ENCODE peak calls at places on chromosomes 12 and 14, in four cellular contexts. M is mammary epithelial cell, W is body of pancreas, O is ovary. K is an unnamed sample.
A peak's percentile ranks its signal among the peaks of the same experiment; 100 is the strongest.

GRCh38 chr14:37697489-37698121 is 102.2 kb downstream of the TTC6 start:
- DNase-seq in M (peak; percentile 50), W (no peak), O (no peak), K (no peak)

GRCh38 chr12:65528127-65528526 is 249.6 kb downstream of the MSRB3 start:
- DNase-seq in M (no peak), W (no peak), O (no peak), K (no peak)

GRCh38 chr14:22977684-22978486 is 4.5 kb downstream of the AJUBA start:
- DNase-seq in M (peak; percentile 38), W (peak; percentile 89), O (peak; percentile 51), K (no peak)

GRCh38 chr12:46964496-46965098 is 114.8 kb upstream of the PCED1B start:
- DNase-seq in M (peak; percentile 54), W (peak; percentile 6), O (no peak), K (peak; percentile 47)

GRCh38 chr12:76041406-76041805 is 9.8 kb upstream of the PHLDA1 start:
- DNase-seq in M (no peak), W (no peak), O (no peak), K (no peak)

GRCh38 chr14:32434180-32434579 is 105.1 kb downstream of the AKAP6 start:
- DNase-seq in M (peak; percentile 26), W (no peak), O (no peak), K (no peak)

GRCh38 chr12:106919910-106920544 is 35.7 kb upstream of the TMEM263 start:
- DNase-seq in M (no peak), W (peak; percentile 14), O (no peak), K (peak; percentile 30)

GRCh38 chr12:87439990-87440827 is 589.0 kb downstream of the C12orf50 start:
- DNase-seq in M (peak; percentile 98), W (no peak), O (no peak), K (peak; percentile 92)

GRCh38 chr12:57744777-57745484 is at the start of gene TSPAN31:
- DNase-seq in M (peak; percentile 97), W (peak; percentile 99), O (peak; percentile 95), K (peak; percentile 99)

GRCh38 chr14:79825046-79825521 is 386.2 kb downstream of the DIO2 start:
- DNase-seq in M (no peak), W (peak; percentile 8), O (no peak), K (no peak)

GRCh38 chr14:72682188-72682587 is 211.7 kb downstream of the DPF3 start:
- DNase-seq in M (no peak), W (no peak), O (no peak), K (peak; percentile 15)

GRCh38 chr12:57822392-57823130 is 4.0 kb upstream of the AVIL start:
- DNase-seq in M (no peak), W (no peak), O (peak; percentile 12), K (no peak)

GRCh38 chr12:70774055-70774454 is 136.8 kb upstream of the PTPRB start:
- DNase-seq in M (peak; percentile 37), W (no peak), O (no peak), K (peak; percentile 30)

GRCh38 chr14:93963692-93964091 is 12.7 kb downstream of the ASB2 start:
- DNase-seq in M (no peak), W (no peak), O (no peak), K (no peak)

GRCh38 chr12:132284071-132284492 is 45.3 kb downstream of the GALNT9 start:
- DNase-seq in M (no peak), W (no peak), O (no peak), K (peak; percentile 39)

GRCh38 chr12:24201258-24201970 is 251.9 kb upstream of the SOX5 start:
- DNase-seq in M (no peak), W (no peak), O (no peak), K (no peak)

GRCh38 chr12:131990066-131990979 is 40.6 kb downstream of the EP400 start:
- DNase-seq in M (no peak), W (no peak), O (no peak), K (peak; percentile 45)

GRCh38 chr12:52041695-52042123 is 9.5 kb upstream of the NR4A1 start:
- DNase-seq in M (peak; percentile 16), W (peak; percentile 58), O (peak; percentile 64), K (no peak)

GRCh38 chr12:96431067-96431466 is 30.8 kb upstream of the CDK17 start:
- DNase-seq in M (no peak), W (no peak), O (no peak), K (no peak)

GRCh38 chr14:96538663-96539317 is 36.6 kb downstream of the PAPOLA start:
- DNase-seq in M (no peak), W (no peak), O (no peak), K (no peak)

GRCh38 chr14:52351561-52352491 is 37.7 kb downstream of the PTGER2 start:
- DNase-seq in M (peak; percentile 49), W (no peak), O (no peak), K (no peak)
- H3K4me3 ChIP-seq in M (no peak overlapping the region), W (no peak overlapping the region), O (no peak overlapping the region), K (no peak overlapping the region)

GRCh38 chr12:129186952-129187351 is 333.7 kb downstream of the GLT1D1 start:
- DNase-seq in M (no peak), W (no peak), O (no peak), K (no peak)
- TF ChIP-seq CTCF in M (no peak), W (no peak), O (no peak), K (peak; percentile 55)

GRCh38 chr12:113524495-113524894 is 52.8 kb upstream of the LHX5 start:
- DNase-seq in M (no peak), W (no peak), O (no peak), K (no peak)
- H3K27me3 ChIP-seq in M (peaks cover 18% of the 10 kb centered on the region), W (peaks cover 2% of the 10 kb centered on the region), O (no peaks in the 10 kb centered on the region), K (peaks cover 7% of the 10 kb centered on the region)

GRCh38 chr12:92130999-92131398 is 14.6 kb downstream of the BTG1 start:
- DNase-seq in M (no peak), W (no peak), O (no peak), K (no peak)
- H3K4me3 ChIP-seq in M (no peak overlapping the region), W (no peak overlapping the region), O (no peak overlapping the region), K (no peak overlapping the region)

DNA sequence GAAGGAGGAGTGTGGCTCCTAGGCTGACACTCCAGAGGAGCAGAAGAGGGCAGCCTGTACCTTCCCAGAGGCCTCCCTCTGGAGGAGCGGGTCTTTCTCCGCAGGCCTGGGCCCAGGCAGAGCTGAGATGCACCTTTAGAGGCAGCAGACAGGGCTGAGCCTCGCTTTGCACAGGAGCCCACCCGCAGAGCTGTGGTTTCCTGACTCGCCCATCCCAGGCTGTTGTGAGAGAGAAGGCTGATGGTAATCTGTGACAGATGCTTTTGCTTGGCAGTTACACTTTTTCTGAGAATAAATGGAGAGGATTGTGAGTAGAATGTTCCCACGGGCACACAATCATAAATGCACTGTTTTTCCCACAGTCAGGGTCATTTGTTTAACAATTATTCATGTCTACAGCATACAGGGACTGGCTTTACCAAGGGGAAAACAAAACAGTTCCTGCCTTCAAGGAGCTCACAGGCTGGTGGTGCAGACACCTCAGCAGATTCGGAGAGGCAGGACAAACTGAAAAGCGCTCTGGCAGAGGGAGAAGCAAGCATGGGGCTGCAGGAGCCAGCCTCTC is 13.9 kb downstream of the EVL start:
- DNase-seq in M (peak; percentile 60), W (peak; percentile 17), O (no peak), K (peak; percentile 75)
- TF ChIP-seq CTCF in M (no peak), W (no peak), O (no peak), K (peak; percentile 45)

DNA sequence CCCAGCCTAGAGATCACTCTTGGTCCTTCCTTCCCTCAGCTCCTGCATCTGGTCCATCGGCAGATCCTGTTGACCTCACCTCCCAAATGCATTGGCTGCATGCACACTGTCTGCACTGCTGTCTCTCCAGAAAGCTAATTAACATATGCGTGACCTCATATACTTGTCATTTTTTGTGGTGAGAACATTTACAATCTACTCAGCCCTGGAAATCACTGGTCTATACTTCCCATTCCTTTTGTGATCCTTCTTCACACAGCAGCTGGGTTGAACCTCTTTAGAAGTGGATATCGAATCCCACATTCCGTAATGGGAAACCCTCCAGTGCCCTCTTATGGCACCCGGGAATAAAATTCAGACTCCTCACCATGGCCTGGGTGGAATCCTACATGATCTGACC is 45.0 kb downstream of the SMOC1 start:
- DNase-seq in M (no peak), W (no peak), O (no peak), K (no peak)
- H3K27me3 ChIP-seq in M (no peaks in the 10 kb centered on the region), W (no peaks in the 10 kb centered on the region), O (no peaks in the 10 kb centered on the region), K (no peaks in the 10 kb centered on the region)

GRCh38 chr14:74402264-74403251 is 23.5 kb downstream of the SYNDIG1L start:
- DNase-seq in M (no peak), W (no peak), O (no peak), K (no peak)
- H3K4me3 ChIP-seq in M (no peak overlapping the region), W (no peak overlapping the region), O (no peak overlapping the region), K (no peak overlapping the region)

GRCh38 chr12:32069071-32069470 is 37.6 kb upstream of the BICD1 start:
- DNase-seq in M (no peak), W (no peak), O (no peak), K (no peak)

GRCh38 chr12:32074432-32074831 is 32.2 kb upstream of the BICD1 start:
- DNase-seq in M (no peak), W (no peak), O (no peak), K (no peak)

GRCh38 chr12:32072102-32072501 is 34.5 kb upstream of the BICD1 start:
- DNase-seq in M (no peak), W (no peak), O (no peak), K (no peak)

GRCh38 chr12:32069731-32070130 is 36.9 kb upstream of the BICD1 start:
- DNase-seq in M (no peak), W (no peak), O (no peak), K (no peak)

GRCh38 chr12:32070370-32070769 is 36.3 kb upstream of the BICD1 start:
- DNase-seq in M (no peak), W (no peak), O (no peak), K (no peak)
- TF ChIP-seq CTCF in M (no peak), W (no peak), O (no peak), K (no peak)

K was measured in brain microvascular endothelial cell.